ENCODE peak calls at places on chromosomes 5 and 9, in six cellular contexts. K, I, F, T, N and H are unnamed samples.
A peak's percentile ranks its signal among the peaks of the same experiment; 100 is the strongest.

GRCh38 chr5:95163079-95163478 is 121.8 kb downstream of the MCTP1 start:
- DNase-seq in K (no peak), I (no peak), F (no peak), T (no peak), N (peak; percentile 45), H (no peak)

GRCh38 chr9:91334053-91334452 is 27.7 kb downstream of the AUH start:
- DNase-seq in K (no peak), I (peak; percentile 6), F (no peak), T (no peak), N (no peak), H (no peak)

GRCh38 chr5:82387041-82387818 is 109.1 kb upstream of the RPS23 start:
- DNase-seq in K (no peak), I (peak; percentile 96), F (no peak), T (no peak), N (peak; percentile 56), H (no peak)

GRCh38 chr5:79702606-79703380 is 13.2 kb downstream of the CMYA5 start:
- DNase-seq in K (no peak), I (peak; percentile 9), F (no peak), T (no peak), N (no peak), H (peak; percentile 65)

GRCh38 chr5:111159845-111160244 is 64.3 kb upstream of the CAMK4 start:
- DNase-seq in K (no peak), I (no peak), F (no peak), T (no peak), N (no peak), H (no peak)

GRCh38 chr5:67972027-67972822 is 243.3 kb upstream of the PIK3R1 start:
- DNase-seq in K (no peak), I (no peak), F (no peak), T (no peak), N (no peak), H (peak; percentile 69)

GRCh38 chr9:4293293-4293931 is 6.5 kb downstream of the GLIS3 start:
- DNase-seq in K (no peak), I (peak; percentile 98), F (no peak), T (no peak), N (no peak), H (no peak)

GRCh38 chr5:59999056-59999455 is 105.5 kb upstream of the PDE4D start:
- DNase-seq in K (no peak), I (peak; percentile 70), F (no peak), T (no peak), N (no peak), H (no peak)

GRCh38 chr9:83992407-83992806 is 11.8 kb downstream of the RMI1 start:
- DNase-seq in K (no peak), I (peak; percentile 38), F (no peak), T (no peak), N (no peak), H (no peak)

GRCh38 chr5:96651948-96652753 is 10.0 kb upstream of the CAST start:
- DNase-seq in K (no peak), I (no peak), F (no peak), T (no peak), N (peak; percentile 20), H (no peak)

GRCh38 chr9:137174722-137175293 is 3.0 kb upstream of the TMEM210 start:
- DNase-seq in K (no peak), I (no peak), F (no peak), T (no peak), N (no peak), H (no peak)